ENCODE peak calls at places on chromosomes 5 and 9, in five cellular contexts. Z is naive thymus-derived CD4-positive, alpha-beta T cell; A is uterus; F is body of pancreas; P is SK-N-SH. G is an unnamed sample. For H3K9me3, the result is how much of the 10 kb centered on the place peaks cover.

GRCh38 chr5:150058480-150059126 is 27.8 kb downstream of the CSF1R start:
- DNase-seq in P (peak), F (no peak), A (no peak), Z (no peak), G (no peak)

GRCh38 chr9:108654566-108654965 is 201.2 kb downstream of the ACTL7B start:
- DNase-seq in P (no peak), Z (no peak), F (no peak), A (no peak), G (no peak)

GRCh38 chr5:153222956-153223355 is 267.5 kb upstream of the GRIA1 start:
- DNase-seq in F (no peak), Z (no peak), P (no peak), A (no peak), G (no peak)

GRCh38 chr9:91768977-91769916 is 180.8 kb downstream of the ROR2 start:
- DNase-seq in F (no peak), P (no peak), Z (no peak), A (no peak), G (no peak)

GRCh38 chr9:86200599-86201162 is 58.8 kb downstream of the C9orf153 start:
- DNase-seq in A (no peak), F (no peak), P (no peak), Z (no peak), G (no peak)

GRCh38 chr5:34789021-34789531 is 49.9 kb upstream of the TTC23L start:
- DNase-seq in A (peak), P (no peak), F (no peak), Z (no peak), G (no peak)

GRCh38 chr5:131379723-131380122 is 115.9 kb downstream of the CDC42SE2 start:
- DNase-seq in A (no peak), Z (peak), P (no peak), F (peak), G (peak)

GRCh38 chr9:78438765-78439164 is 141.8 kb downstream of the PSAT1 start:
- DNase-seq in P (no peak), A (no peak), F (no peak), Z (no peak), G (no peak)

GRCh38 chr9:120892748-120893584 is 16.0 kb upstream of the PHF19 start:
- DNase-seq in F (no peak), P (no peak), Z (peak), A (no peak), G (peak)

GRCh38 chr9:1032181-1032580 is 18.0 kb upstream of the DMRT2 start:
- DNase-seq in F (no peak), Z (no peak), P (no peak), A (no peak), G (no peak)

GRCh38 chr5:72067682-72068470 is 39.4 kb upstream of the MAP1B start:
- DNase-seq in Z (no peak), A (no peak), P (no peak), F (no peak), G (no peak)

GRCh38 chr5:15501057-15501791 is 1.2 kb downstream of the FBXL7 start:
- DNase-seq in F (no peak), A (peak), P (peak), Z (no peak), G (no peak)

GRCh38 chr5:1899201-1899600 is 16.5 kb upstream of the IRX4 start:
- DNase-seq in A (no peak), Z (no peak), F (no peak), P (no peak), G (no peak)

GRCh38 chr9:109323771-109324170 is 2.9 kb upstream of the EPB41L4B start:
- DNase-seq in F (no peak), Z (no peak), A (no peak), P (no peak), G (no peak)

GRCh38 chr5:150141544-150142188 is 14.0 kb downstream of the PDGFRB start:
- DNase-seq in F (no peak), Z (no peak), A (no peak), P (no peak), G (no peak)

GRCh38 chr5:177402271-177403043 is 2.0 kb upstream of the PFN3 start:
- DNase-seq in F (peak), Z (peak), P (peak), A (no peak), G (peak)

GRCh38 chr5:157626831-157627230 is 25.4 kb downstream of the SOX30 start:
- DNase-seq in Z (no peak), P (no peak), A (no peak), F (no peak), G (no peak)

GRCh38 chr5:178861627-178862026 is 1.9 kb downstream of the ZNF354B start:
- DNase-seq in Z (no peak), P (no peak), F (no peak), A (no peak), G (no peak)

GRCh38 chr5:43314724-43315123 is 1.5 kb upstream of the HMGCS1 start:
- DNase-seq in A (no peak), Z (no peak), F (no peak), P (no peak), G (no peak)

GRCh38 chr5:90939208-90939607 is 380.6 kb downstream of the ADGRV1 start:
- DNase-seq in P (no peak), Z (no peak), A (no peak), F (no peak), G (no peak)

GRCh38 chr5:134568761-134569725 is 43.6 kb downstream of the JADE2 start:
- DNase-seq in P (peak), Z (no peak), A (peak), F (peak), G (no peak)

GRCh38 chr5:140235776-140236558 is 61.0 kb downstream of the CYSTM1 start:
- DNase-seq in Z (no peak), A (no peak), P (no peak), F (no peak), G (no peak)

GRCh38 chr5:37847978-37848425 is 8.2 kb upstream of the GDNF start:
- DNase-seq in F (no peak), A (no peak), Z (no peak), P (no peak), G (no peak)

GRCh38 chr5:107505763-107506534 is 164.8 kb downstream of the EFNA5 start:
- DNase-seq in P (no peak), F (no peak), A (no peak), Z (no peak), G (no peak)
- H3K27ac ChIP-seq in P (no peak), F (no peak), A (no peak), Z (no peak), G (no peak)

GRCh38 chr9:101417389-101417788 is 18.2 kb downstream of the ALDOB start:
- DNase-seq in Z (no peak), P (no peak), A (no peak), F (no peak), G (no peak)
- H3K9me3 ChIP-seq in Z (under half), P (under half), A (under half), F (under half), G (under half)

DNA sequence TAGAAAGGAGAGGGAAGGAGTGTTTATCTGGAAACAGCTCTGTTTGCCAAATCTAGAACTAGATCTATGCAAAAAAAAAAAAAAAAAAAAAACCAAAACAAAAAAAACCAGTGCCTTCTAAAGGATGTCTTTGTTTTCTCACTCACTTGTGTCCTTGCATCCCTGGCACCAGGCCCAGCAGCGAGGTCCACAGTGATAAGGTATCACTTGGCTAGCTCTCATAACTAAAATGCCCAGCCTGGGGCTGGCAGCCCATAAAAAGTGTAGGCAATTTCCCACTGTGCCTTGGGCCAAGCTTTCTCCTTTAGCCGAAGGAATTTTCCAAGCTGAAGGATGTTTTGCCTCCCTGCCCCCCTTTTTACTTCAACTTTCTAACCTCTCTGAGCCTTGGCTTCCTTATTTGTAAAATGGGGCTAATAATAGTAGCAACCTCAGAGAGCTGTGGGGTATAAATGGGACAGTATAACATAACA is 20.8 kb downstream of the RGS3 start:
- DNase-seq in A (peak), P (peak), F (peak), Z (no peak), G (no peak)
- H3K27ac ChIP-seq in A (peak), P (peak), F (peak), Z (no peak), G (no peak)

GRCh38 chr5:171311698-171312083 is 2.6 kb downstream of the TLX3 start:
- DNase-seq in F (no peak), P (no peak), A (no peak), Z (no peak), G (no peak)

GRCh38 chr5:171313481-171314206 is 4.6 kb downstream of the TLX3 start:
- DNase-seq in F (no peak), A (no peak), P (no peak), Z (no peak), G (no peak)

GRCh38 chr5:171310334-171310815 is 1.3 kb downstream of the TLX3 start:
- DNase-seq in Z (no peak), F (no peak), A (no peak), P (no peak), G (no peak)

GRCh38 chr5:171310816-171311697 is 2.0 kb downstream of the TLX3 start:
- DNase-seq in F (no peak), Z (no peak), A (no peak), P (no peak), G (no peak)

GRCh38 chr5:171312129-171312819 is 3.2 kb downstream of the TLX3 start:
- DNase-seq in P (no peak), F (no peak), Z (no peak), A (no peak), G (no peak)
- H3K9me3 ChIP-seq in P (under half), F (under half), Z (under half), A (under half), G (under half)

GRCh38 chr9:131695366-131696162 is 44.3 kb downstream of the RAPGEF1 start:
- DNase-seq in A (no peak), P (no peak), Z (no peak), F (no peak), G (no peak)
- H3K27ac ChIP-seq in A (no peak), P (no peak), Z (no peak), F (no peak), G (no peak)

DNA sequence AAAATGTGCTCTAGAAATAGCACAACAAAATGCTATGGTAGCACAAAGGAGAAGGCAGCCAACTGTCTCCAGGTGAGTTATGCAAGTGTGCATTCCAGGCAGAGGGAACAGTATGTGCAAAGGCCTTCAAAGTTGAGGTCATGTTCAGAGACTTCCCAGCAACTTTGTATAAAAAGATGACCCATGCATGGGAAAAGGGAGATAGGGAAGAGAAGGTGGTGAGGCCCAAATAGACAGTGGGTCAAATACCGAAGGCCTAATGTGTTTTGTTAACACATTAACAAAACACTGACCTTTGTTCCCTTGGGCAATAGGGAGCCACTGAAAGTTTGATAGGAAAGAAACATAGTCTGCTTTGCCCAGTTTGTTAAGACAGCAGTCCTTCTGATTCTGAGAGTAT is 445.3 kb downstream of the EBF1 start:
- DNase-seq in A (no peak), F (no peak), Z (no peak), P (no peak), G (no peak)
- H3K9me3 ChIP-seq in A (under half), F (under half), Z (under half), P (under half), G (under half)